ENCODE peak calls at places on chromosomes 16 and 17, in four cellular contexts. One of them, this sample, is unnamed.

GRCh38 chr17:8670486-8670885 is 40.0 kb upstream of the MYH10 start:
- DNase-seq in K562: no peak
- DNase-seq in H1: no peak
- DNase-seq in SK-N-SH: no peak
- DNase-seq in this sample: no peak

GRCh38 chr17:74037320-74037719 is 166.2 kb upstream of the RPL38 start:
- DNase-seq in SK-N-SH: peak
- DNase-seq in H1: no peak
- DNase-seq in K562: no peak
- DNase-seq in this sample: no peak

GRCh38 chr16:79597277-79597676 is 3.3 kb downstream of the MAF start:
- DNase-seq in K562: no peak
- DNase-seq in H1: no peak
- DNase-seq in SK-N-SH: no peak
- DNase-seq in this sample: no peak

GRCh38 chr17:279356-279755 is 73.3 kb downstream of the RPH3AL start:
- DNase-seq in K562: no peak
- DNase-seq in H1: no peak
- DNase-seq in SK-N-SH: no peak
- DNase-seq in this sample: no peak

GRCh38 chr16:24098896-24099295 is 157.2 kb upstream of the CACNG3 start:
- DNase-seq in SK-N-SH: no peak
- DNase-seq in K562: no peak
- DNase-seq in H1: no peak
- DNase-seq in this sample: no peak

GRCh38 chr17:82021728-82022309 is 859 bp downstream of the CENPX start:
- DNase-seq in SK-N-SH: no peak
- DNase-seq in H1: no peak
- DNase-seq in K562: no peak
- DNase-seq in this sample: no peak

GRCh38 chr17:164536-165235 is 16.8 kb downstream of the DOC2B start:
- DNase-seq in H1: peak
- DNase-seq in SK-N-SH: peak
- DNase-seq in K562: peak
- DNase-seq in this sample: peak

GRCh38 chr16:12703935-12704334 is 99.8 kb downstream of the CPPED1 start:
- DNase-seq in K562: no peak
- DNase-seq in H1: no peak
- DNase-seq in SK-N-SH: no peak
- DNase-seq in this sample: no peak

GRCh38 chr17:5464717-5465507 is 3.9 kb downstream of the DHX33 start:
- DNase-seq in H1: no peak
- DNase-seq in SK-N-SH: no peak
- DNase-seq in K562: no peak
- DNase-seq in this sample: no peak

GRCh38 chr17:14332331-14332730 is 31.4 kb downstream of the HS3ST3B1 start:
- DNase-seq in SK-N-SH: no peak
- DNase-seq in H1: no peak
- DNase-seq in K562: no peak
- DNase-seq in this sample: peak

GRCh38 chr16:58421529-58421928 is 29.3 kb downstream of the GINS3 start:
- DNase-seq in H1: no peak
- DNase-seq in SK-N-SH: no peak
- DNase-seq in K562: no peak
- DNase-seq in this sample: no peak

GRCh38 chr17:19461139-19461538 is 50.1 kb downstream of the RNF112 start:
- DNase-seq in K562: no peak
- DNase-seq in SK-N-SH: no peak
- DNase-seq in H1: peak
- DNase-seq in this sample: peak

GRCh38 chr17:32742686-32743538 is 134.0 kb downstream of the MYO1D start:
- DNase-seq in SK-N-SH: no peak
- DNase-seq in H1: no peak
- DNase-seq in K562: no peak
- DNase-seq in this sample: no peak

GRCh38 chr16:22308824-22309520 is 11.8 kb downstream of the POLR3E start:
- DNase-seq in SK-N-SH: no peak
- DNase-seq in K562: no peak
- DNase-seq in H1: no peak
- DNase-seq in this sample: no peak

GRCh38 chr16:48353565-48354163 is 31.5 kb downstream of the SIAH1 start:
- DNase-seq in K562: peak
- DNase-seq in SK-N-SH: peak
- DNase-seq in H1: peak
- DNase-seq in this sample: peak

GRCh38 chr17:17497065-17497844 is 1.1 kb upstream of the RASD1 start:
- DNase-seq in H1: no peak
- DNase-seq in SK-N-SH: no peak
- DNase-seq in K562: no peak
- DNase-seq in this sample: peak

GRCh38 chr17:60451965-60452364 is 29.7 kb downstream of the CHCT1 start:
- DNase-seq in K562: no peak
- DNase-seq in SK-N-SH: no peak
- DNase-seq in H1: no peak
- DNase-seq in this sample: no peak

GRCh38 chr17:14670861-14671260 is 370.0 kb downstream of the HS3ST3B1 start:
- DNase-seq in H1: no peak
- DNase-seq in K562: no peak
- DNase-seq in SK-N-SH: no peak
- DNase-seq in this sample: no peak

GRCh38 chr17:6430769-6431168 is 4.2 kb downstream of the AIPL1 start:
- DNase-seq in SK-N-SH: no peak
- DNase-seq in H1: no peak
- DNase-seq in K562: no peak
- DNase-seq in this sample: no peak

GRCh38 chr17:40499551-40500189 is 1.8 kb downstream of the TNS4 start:
- DNase-seq in SK-N-SH: peak
- DNase-seq in H1: peak
- DNase-seq in K562: peak
- DNase-seq in this sample: peak

GRCh38 chr17:82315703-82316358 is 1.6 kb downstream of the CD7 start:
- DNase-seq in SK-N-SH: no peak
- DNase-seq in K562: no peak
- DNase-seq in H1: no peak
- DNase-seq in this sample: no peak

GRCh38 chr16:4894276-4895150 is 42.4 kb downstream of the PPL start:
- DNase-seq in H1: no peak
- DNase-seq in K562: peak
- DNase-seq in SK-N-SH: peak
- DNase-seq in this sample: no peak

GRCh38 chr17:40945414-40945813 is 8.0 kb upstream of the KRT23 start:
- DNase-seq in H1: no peak
- DNase-seq in SK-N-SH: no peak
- DNase-seq in K562: no peak
- DNase-seq in this sample: no peak

GRCh38 chr17:29661220-29661619 is 38.5 kb upstream of the CORO6 start:
- DNase-seq in K562: no peak
- DNase-seq in SK-N-SH: no peak
- DNase-seq in H1: no peak
- DNase-seq in this sample: no peak

GRCh38 chr16:53991181-53992056 is 287.5 kb downstream of the FTO start:
- DNase-seq in K562: no peak
- DNase-seq in SK-N-SH: no peak
- DNase-seq in H1: no peak
- DNase-seq in this sample: no peak

GRCh38 chr16:57892447-57893096 is 78.4 kb downstream of the CNGB1 start:
- DNase-seq in H1: no peak
- DNase-seq in SK-N-SH: no peak
- DNase-seq in K562: no peak
- DNase-seq in this sample: no peak

GRCh38 chr17:79043191-79043930 is 19.4 kb downstream of the C1QTNF1 start:
- DNase-seq in K562: no peak
- DNase-seq in H1: no peak
- DNase-seq in SK-N-SH: no peak
- DNase-seq in this sample: no peak

GRCh38 chr16:56203052-56203451 is 11.8 kb downstream of the GNAO1 start:
- DNase-seq in SK-N-SH: peak
- DNase-seq in K562: peak
- DNase-seq in H1: peak
- DNase-seq in this sample: peak

GRCh38 chr16:82034981-82035612 is at the start of gene HSD17B2:
- DNase-seq in SK-N-SH: no peak
- DNase-seq in K562: no peak
- DNase-seq in H1: no peak
- DNase-seq in this sample: no peak

GRCh38 chr16:50208460-50208931 is 55.4 kb downstream of the TENT4B start:
- DNase-seq in SK-N-SH: no peak
- DNase-seq in H1: no peak
- DNase-seq in K562: no peak
- DNase-seq in this sample: no peak

GRCh38 chr17:67629963-67630320 is 87.8 kb upstream of the NOL11 start:
- DNase-seq in SK-N-SH: peak
- DNase-seq in H1: no peak
- DNase-seq in K562: no peak
- DNase-seq in this sample: no peak

GRCh38 chr17:19720210-19720475 is 3.8 kb upstream of the SLC47A2 start:
- DNase-seq in H1: no peak
- DNase-seq in SK-N-SH: no peak
- DNase-seq in K562: no peak
- DNase-seq in this sample: no peak

GRCh38 chr17:48500435-48501426 is 30.1 kb downstream of the HOXB1 start:
- DNase-seq in SK-N-SH: no peak
- DNase-seq in H1: no peak
- DNase-seq in K562: peak
- DNase-seq in this sample: no peak

GRCh38 chr17:37710344-37710886 is 34.4 kb downstream of the HNF1B start:
- DNase-seq in K562: peak
- DNase-seq in H1: peak
- DNase-seq in SK-N-SH: peak
- DNase-seq in this sample: peak

GRCh38 chr16:21263640-21264211 is 14.4 kb downstream of the CRYM start:
- DNase-seq in H1: no peak
- DNase-seq in K562: no peak
- DNase-seq in SK-N-SH: peak
- DNase-seq in this sample: no peak

GRCh38 chr17:43845772-43846171 is 1.2 kb upstream of the CD300LG start:
- DNase-seq in SK-N-SH: no peak
- DNase-seq in K562: no peak
- DNase-seq in H1: no peak
- DNase-seq in this sample: no peak

GRCh38 chr16:85828166-85828565 is 28.7 kb downstream of the COX4I1 start:
- DNase-seq in SK-N-SH: no peak
- DNase-seq in H1: no peak
- DNase-seq in K562: no peak
- DNase-seq in this sample: no peak

GRCh38 chr16:85829751-85830445 is 30.4 kb downstream of the COX4I1 start:
- DNase-seq in H1: no peak
- DNase-seq in SK-N-SH: no peak
- DNase-seq in K562: no peak
- DNase-seq in this sample: no peak

GRCh38 chr16:85832578-85833539 is 33.4 kb downstream of the COX4I1 start:
- DNase-seq in K562: no peak
- DNase-seq in SK-N-SH: no peak
- DNase-seq in H1: no peak
- DNase-seq in this sample: no peak

GRCh38 chr16:85826686-85827247 is 27.3 kb downstream of the COX4I1 start:
- DNase-seq in K562: no peak
- DNase-seq in SK-N-SH: no peak
- DNase-seq in H1: no peak
- DNase-seq in this sample: no peak

GRCh38 chr16:85829266-85829665 is 29.8 kb downstream of the COX4I1 start:
- DNase-seq in SK-N-SH: no peak
- DNase-seq in K562: no peak
- DNase-seq in H1: no peak
- DNase-seq in this sample: no peak
- TF ChIP-seq TEAD4 in SK-N-SH: no peak
- TF ChIP-seq TEAD4 in K562: no peak
- TF ChIP-seq TEAD4 in H1: no peak
- TF ChIP-seq TEAD4 in this sample: no peak

DNA sequence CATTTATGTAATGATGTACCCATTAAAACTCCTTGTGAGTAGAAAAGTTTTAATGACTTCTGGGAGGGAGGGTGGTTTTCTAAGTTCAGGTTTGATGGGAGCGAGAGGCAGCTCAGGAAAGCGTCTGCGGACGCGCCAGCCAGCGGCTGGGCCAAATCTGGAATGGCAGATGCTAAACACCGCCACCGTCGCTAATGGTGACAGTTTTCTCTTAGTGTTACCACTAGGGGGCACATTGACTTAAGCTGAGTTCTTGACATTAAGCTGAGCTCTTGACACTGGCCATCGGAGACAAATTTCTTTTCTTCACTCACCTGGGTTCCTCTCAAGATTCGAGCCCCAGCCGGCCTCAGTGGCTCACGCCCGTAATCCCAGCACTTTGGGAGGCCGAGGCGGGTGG is 6.7 kb downstream of the TRPV1 start:
- DNase-seq in K562: peak
- DNase-seq in SK-N-SH: peak
- DNase-seq in H1: peak
- DNase-seq in this sample: peak
- TF ChIP-seq TEAD4 in K562: no peak
- TF ChIP-seq TEAD4 in SK-N-SH: no peak
- TF ChIP-seq TEAD4 in H1: no peak
- TF ChIP-seq TEAD4 in this sample: no peak

DNA sequence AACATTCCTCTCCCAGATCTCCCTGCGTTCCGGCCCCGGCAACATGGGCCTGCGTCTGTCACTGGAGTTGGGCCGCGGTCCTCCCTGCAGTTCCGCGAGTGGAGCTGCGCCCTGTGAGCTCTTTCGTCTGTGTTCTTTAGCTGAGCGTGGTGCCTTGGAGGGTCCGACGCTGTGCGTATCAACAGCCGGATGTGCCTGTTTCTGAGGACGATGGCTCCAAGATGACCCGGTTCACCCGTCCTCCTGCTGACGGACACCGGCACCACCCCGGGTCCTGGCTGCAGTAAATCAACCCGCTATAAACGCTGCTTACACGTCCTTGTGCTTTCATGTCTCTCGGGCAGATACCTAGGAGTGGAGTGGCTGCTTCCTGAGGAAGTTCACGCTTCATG is 44.8 kb upstream of the GNG13 start:
- DNase-seq in SK-N-SH: no peak
- DNase-seq in H1: no peak
- DNase-seq in K562: no peak
- DNase-seq in this sample: no peak
- TF ChIP-seq TEAD4 in SK-N-SH: no peak
- TF ChIP-seq TEAD4 in H1: no peak
- TF ChIP-seq TEAD4 in K562: no peak
- TF ChIP-seq TEAD4 in this sample: no peak

GRCh38 chr17:54956802-54957201 is 11.7 kb downstream of the COX11 start:
- DNase-seq in H1: no peak
- DNase-seq in K562: no peak
- DNase-seq in SK-N-SH: no peak
- DNase-seq in this sample: no peak
- TF ChIP-seq TEAD4 in H1: no peak
- TF ChIP-seq TEAD4 in K562: no peak
- TF ChIP-seq TEAD4 in SK-N-SH: no peak
- TF ChIP-seq TEAD4 in this sample: no peak